ENCODE peak calls at places on chromosome 13, in six cellular contexts. One of them, this sample, is unnamed.

GRCh38 chr13:36839281-36839680 is 20.3 kb downstream of the RFXAP start:
- DNase-seq in SIG-M5: no peak
- DNase-seq in activated T-cell treated with anti-CD3 and anti-CD28 coated beads, Interleukin-2, amount 50 U/mL, for 72 hours: no peak
- DNase-seq in WERI-Rb-1: no peak
- DNase-seq in nephron progenitor cell: no peak
- DNase-seq in stimulated activated effector memory CD8-positive, alpha-beta T cell treated with anti-CD3 and anti-CD28 coated beads, Interleukin-12 subunit alpha, Interleukin-12 subunit beta, amount 100 ng/mL, for 72 hours: no peak
- DNase-seq in this sample: no peak

GRCh38 chr13:75226755-75227435 is 255.1 kb downstream of the TBC1D4 start:
- DNase-seq in SIG-M5: no peak
- DNase-seq in activated T-cell treated with anti-CD3 and anti-CD28 coated beads, Interleukin-2, amount 50 U/mL, for 72 hours: no peak
- DNase-seq in WERI-Rb-1: no peak
- DNase-seq in nephron progenitor cell: no peak
- DNase-seq in stimulated activated effector memory CD8-positive, alpha-beta T cell treated with anti-CD3 and anti-CD28 coated beads, Interleukin-12 subunit alpha, Interleukin-12 subunit beta, amount 100 ng/mL, for 72 hours: no peak
- DNase-seq in this sample: no peak

GRCh38 chr13:26061947-26062346 is 10.1 kb upstream of the SHISA2 start:
- DNase-seq in SIG-M5: no peak
- DNase-seq in activated T-cell treated with anti-CD3 and anti-CD28 coated beads, Interleukin-2, amount 50 U/mL, for 72 hours: no peak
- DNase-seq in WERI-Rb-1: no peak
- DNase-seq in nephron progenitor cell: no peak
- DNase-seq in stimulated activated effector memory CD8-positive, alpha-beta T cell treated with anti-CD3 and anti-CD28 coated beads, Interleukin-12 subunit alpha, Interleukin-12 subunit beta, amount 100 ng/mL, for 72 hours: no peak
- DNase-seq in this sample: no peak

GRCh38 chr13:114099191-114099590 is 33.2 kb downstream of the RASA3 start:
- DNase-seq in SIG-M5: no peak
- DNase-seq in activated T-cell treated with anti-CD3 and anti-CD28 coated beads, Interleukin-2, amount 50 U/mL, for 72 hours: no peak
- DNase-seq in WERI-Rb-1: peak
- DNase-seq in nephron progenitor cell: no peak
- DNase-seq in stimulated activated effector memory CD8-positive, alpha-beta T cell treated with anti-CD3 and anti-CD28 coated beads, Interleukin-12 subunit alpha, Interleukin-12 subunit beta, amount 100 ng/mL, for 72 hours: no peak
- DNase-seq in this sample: peak

GRCh38 chr13:104635879-104636278 is 1569.7 kb upstream of the SLC10A2 start:
- DNase-seq in SIG-M5: no peak
- DNase-seq in activated T-cell treated with anti-CD3 and anti-CD28 coated beads, Interleukin-2, amount 50 U/mL, for 72 hours: no peak
- DNase-seq in WERI-Rb-1: no peak
- DNase-seq in nephron progenitor cell: no peak
- DNase-seq in stimulated activated effector memory CD8-positive, alpha-beta T cell treated with anti-CD3 and anti-CD28 coated beads, Interleukin-12 subunit alpha, Interleukin-12 subunit beta, amount 100 ng/mL, for 72 hours: no peak
- DNase-seq in this sample: no peak

GRCh38 chr13:111516712-111517640 is 196.5 kb downstream of the TEX29 start:
- DNase-seq in SIG-M5: no peak
- DNase-seq in activated T-cell treated with anti-CD3 and anti-CD28 coated beads, Interleukin-2, amount 50 U/mL, for 72 hours: no peak
- DNase-seq in WERI-Rb-1: peak
- DNase-seq in nephron progenitor cell: no peak
- DNase-seq in stimulated activated effector memory CD8-positive, alpha-beta T cell treated with anti-CD3 and anti-CD28 coated beads, Interleukin-12 subunit alpha, Interleukin-12 subunit beta, amount 100 ng/mL, for 72 hours: no peak
- DNase-seq in this sample: no peak

GRCh38 chr13:30869491-30869890 is 36.6 kb upstream of the MEDAG start:
- DNase-seq in SIG-M5: no peak
- DNase-seq in activated T-cell treated with anti-CD3 and anti-CD28 coated beads, Interleukin-2, amount 50 U/mL, for 72 hours: no peak
- DNase-seq in WERI-Rb-1: no peak
- DNase-seq in nephron progenitor cell: no peak
- DNase-seq in stimulated activated effector memory CD8-positive, alpha-beta T cell treated with anti-CD3 and anti-CD28 coated beads, Interleukin-12 subunit alpha, Interleukin-12 subunit beta, amount 100 ng/mL, for 72 hours: no peak
- DNase-seq in this sample: no peak

GRCh38 chr13:62250501-62251175 is 835.0 kb upstream of the PCDH20 start:
- DNase-seq in SIG-M5: no peak
- DNase-seq in activated T-cell treated with anti-CD3 and anti-CD28 coated beads, Interleukin-2, amount 50 U/mL, for 72 hours: no peak
- DNase-seq in WERI-Rb-1: no peak
- DNase-seq in nephron progenitor cell: no peak
- DNase-seq in stimulated activated effector memory CD8-positive, alpha-beta T cell treated with anti-CD3 and anti-CD28 coated beads, Interleukin-12 subunit alpha, Interleukin-12 subunit beta, amount 100 ng/mL, for 72 hours: no peak
- DNase-seq in this sample: no peak

GRCh38 chr13:64347662-64348061 is 2882.5 kb downstream of the PCDH9 start:
- DNase-seq in SIG-M5: no peak
- DNase-seq in activated T-cell treated with anti-CD3 and anti-CD28 coated beads, Interleukin-2, amount 50 U/mL, for 72 hours: no peak
- DNase-seq in WERI-Rb-1: no peak
- DNase-seq in nephron progenitor cell: no peak
- DNase-seq in stimulated activated effector memory CD8-positive, alpha-beta T cell treated with anti-CD3 and anti-CD28 coated beads, Interleukin-12 subunit alpha, Interleukin-12 subunit beta, amount 100 ng/mL, for 72 hours: no peak
- DNase-seq in this sample: no peak

GRCh38 chr13:106865706-106866288 is 297.9 kb upstream of the ARGLU1 start:
- DNase-seq in SIG-M5: no peak
- DNase-seq in activated T-cell treated with anti-CD3 and anti-CD28 coated beads, Interleukin-2, amount 50 U/mL, for 72 hours: no peak
- DNase-seq in WERI-Rb-1: no peak
- DNase-seq in nephron progenitor cell: no peak
- DNase-seq in stimulated activated effector memory CD8-positive, alpha-beta T cell treated with anti-CD3 and anti-CD28 coated beads, Interleukin-12 subunit alpha, Interleukin-12 subunit beta, amount 100 ng/mL, for 72 hours: no peak
- DNase-seq in this sample: no peak

GRCh38 chr13:20713751-20714150 is 10.3 kb downstream of the IL17D start:
- DNase-seq in SIG-M5: no peak
- DNase-seq in activated T-cell treated with anti-CD3 and anti-CD28 coated beads, Interleukin-2, amount 50 U/mL, for 72 hours: no peak
- DNase-seq in WERI-Rb-1: no peak
- DNase-seq in nephron progenitor cell: no peak
- DNase-seq in stimulated activated effector memory CD8-positive, alpha-beta T cell treated with anti-CD3 and anti-CD28 coated beads, Interleukin-12 subunit alpha, Interleukin-12 subunit beta, amount 100 ng/mL, for 72 hours: no peak
- DNase-seq in this sample: no peak

GRCh38 chr13:49585220-49586157 is at the start of gene RCBTB1:
- DNase-seq in SIG-M5: no peak
- DNase-seq in activated T-cell treated with anti-CD3 and anti-CD28 coated beads, Interleukin-2, amount 50 U/mL, for 72 hours: peak
- DNase-seq in WERI-Rb-1: peak
- DNase-seq in nephron progenitor cell: peak
- DNase-seq in stimulated activated effector memory CD8-positive, alpha-beta T cell treated with anti-CD3 and anti-CD28 coated beads, Interleukin-12 subunit alpha, Interleukin-12 subunit beta, amount 100 ng/mL, for 72 hours: peak
- DNase-seq in this sample: peak

GRCh38 chr13:49693191-49693733 is 2.0 kb upstream of the EBPL start:
- DNase-seq in SIG-M5: no peak
- DNase-seq in activated T-cell treated with anti-CD3 and anti-CD28 coated beads, Interleukin-2, amount 50 U/mL, for 72 hours: no peak
- DNase-seq in WERI-Rb-1: no peak
- DNase-seq in nephron progenitor cell: no peak
- DNase-seq in stimulated activated effector memory CD8-positive, alpha-beta T cell treated with anti-CD3 and anti-CD28 coated beads, Interleukin-12 subunit alpha, Interleukin-12 subunit beta, amount 100 ng/mL, for 72 hours: no peak
- DNase-seq in this sample: no peak

GRCh38 chr13:27644302-27644701 is 22.6 kb downstream of the POLR1D start:
- DNase-seq in SIG-M5: no peak
- DNase-seq in activated T-cell treated with anti-CD3 and anti-CD28 coated beads, Interleukin-2, amount 50 U/mL, for 72 hours: no peak
- DNase-seq in WERI-Rb-1: no peak
- DNase-seq in nephron progenitor cell: no peak
- DNase-seq in stimulated activated effector memory CD8-positive, alpha-beta T cell treated with anti-CD3 and anti-CD28 coated beads, Interleukin-12 subunit alpha, Interleukin-12 subunit beta, amount 100 ng/mL, for 72 hours: no peak
- DNase-seq in this sample: peak

GRCh38 chr13:53191091-53191490 is 162.5 kb downstream of the OLFM4 start:
- DNase-seq in SIG-M5: no peak
- DNase-seq in activated T-cell treated with anti-CD3 and anti-CD28 coated beads, Interleukin-2, amount 50 U/mL, for 72 hours: no peak
- DNase-seq in WERI-Rb-1: no peak
- DNase-seq in nephron progenitor cell: no peak
- DNase-seq in stimulated activated effector memory CD8-positive, alpha-beta T cell treated with anti-CD3 and anti-CD28 coated beads, Interleukin-12 subunit alpha, Interleukin-12 subunit beta, amount 100 ng/mL, for 72 hours: no peak
- DNase-seq in this sample: no peak

GRCh38 chr13:98198683-98199082 is 21.6 kb upstream of the RNF113B start:
- DNase-seq in SIG-M5: no peak
- DNase-seq in activated T-cell treated with anti-CD3 and anti-CD28 coated beads, Interleukin-2, amount 50 U/mL, for 72 hours: no peak
- DNase-seq in WERI-Rb-1: no peak
- DNase-seq in nephron progenitor cell: no peak
- DNase-seq in stimulated activated effector memory CD8-positive, alpha-beta T cell treated with anti-CD3 and anti-CD28 coated beads, Interleukin-12 subunit alpha, Interleukin-12 subunit beta, amount 100 ng/mL, for 72 hours: no peak
- DNase-seq in this sample: no peak

GRCh38 chr13:47298506-47298905 is 401.7 kb upstream of the HTR2A start:
- DNase-seq in SIG-M5: no peak
- DNase-seq in activated T-cell treated with anti-CD3 and anti-CD28 coated beads, Interleukin-2, amount 50 U/mL, for 72 hours: no peak
- DNase-seq in WERI-Rb-1: no peak
- DNase-seq in nephron progenitor cell: no peak
- DNase-seq in stimulated activated effector memory CD8-positive, alpha-beta T cell treated with anti-CD3 and anti-CD28 coated beads, Interleukin-12 subunit alpha, Interleukin-12 subunit beta, amount 100 ng/mL, for 72 hours: no peak
- DNase-seq in this sample: no peak

GRCh38 chr13:40406405-40407138 is 259.9 kb downstream of the FOXO1 start:
- DNase-seq in SIG-M5: no peak
- DNase-seq in activated T-cell treated with anti-CD3 and anti-CD28 coated beads, Interleukin-2, amount 50 U/mL, for 72 hours: no peak
- DNase-seq in WERI-Rb-1: no peak
- DNase-seq in nephron progenitor cell: no peak
- DNase-seq in stimulated activated effector memory CD8-positive, alpha-beta T cell treated with anti-CD3 and anti-CD28 coated beads, Interleukin-12 subunit alpha, Interleukin-12 subunit beta, amount 100 ng/mL, for 72 hours: no peak
- DNase-seq in this sample: no peak

This sample was measured in body of pancreas.